ENCODE peak calls at places on chromosome 4, in eight cellular contexts. K is astrocyte of the spinal cord; X is CD8-positive, alpha-beta T cell; A is A549; E is epithelial cell of esophagus; L is right lobe of liver; S is ascending aorta; J is fibroblast of the aortic adventitia. P is an unnamed sample.

GRCh38 chr4:53809816-53810215 is 218.5 kb upstream of the LNX1 start:
- DNase-seq in K (no peak), X (no peak), A (no peak), E (no peak), L (no peak), S (no peak), J (no peak), P (no peak)

GRCh38 chr4:10456270-10457254 is 664 bp downstream of the ZNF518B start:
- DNase-seq in K (peak), X (peak), A (peak), E (peak), L (peak), S (no peak), J (peak), P (peak)

GRCh38 chr4:26746742-26747351 is 113.8 kb upstream of the STIM2 start:
- DNase-seq in K (no peak), X (no peak), A (no peak), E (peak), L (no peak), S (no peak), J (no peak), P (no peak)

GRCh38 chr4:69760455-69760854 is at the start of gene SULT1B1:
- DNase-seq in K (peak), X (peak), A (no peak), E (peak), L (peak), S (no peak), J (peak), P (no peak)

GRCh38 chr4:46937493-46937892 is 28.4 kb upstream of the COX7B2 start:
- DNase-seq in K (no peak), X (no peak), A (no peak), E (peak), L (no peak), S (no peak), J (peak), P (no peak)

GRCh38 chr4:10075953-10076391 is 40.6 kb downstream of the WDR1 start:
- DNase-seq in K (no peak), X (no peak), A (no peak), E (no peak), L (peak), S (no peak), J (no peak), P (no peak)

GRCh38 chr4:82436780-82437179 is 6.4 kb downstream of the ENOPH1 start:
- DNase-seq in K (no peak), X (no peak), A (no peak), E (no peak), L (no peak), S (no peak), J (no peak), P (no peak)

GRCh38 chr4:173227753-173228152 is 59.1 kb downstream of the GALNT7 start:
- DNase-seq in K (no peak), X (no peak), A (no peak), E (no peak), L (no peak), S (no peak), J (no peak), P (no peak)

GRCh38 chr4:38514465-38515146 is 149.4 kb upstream of the KLF3 start:
- DNase-seq in K (no peak), X (no peak), A (no peak), E (no peak), L (no peak), S (no peak), J (no peak), P (no peak)

GRCh38 chr4:158841540-158841939 is 72.7 kb downstream of the FNIP2 start:
- DNase-seq in K (no peak), X (no peak), A (no peak), E (no peak), L (no peak), S (no peak), J (no peak), P (no peak)

GRCh38 chr4:2797545-2798305 is 4.8 kb downstream of the SH3BP2 start:
- DNase-seq in K (no peak), X (peak), A (no peak), E (no peak), L (peak), S (no peak), J (no peak), P (no peak)

DNA sequence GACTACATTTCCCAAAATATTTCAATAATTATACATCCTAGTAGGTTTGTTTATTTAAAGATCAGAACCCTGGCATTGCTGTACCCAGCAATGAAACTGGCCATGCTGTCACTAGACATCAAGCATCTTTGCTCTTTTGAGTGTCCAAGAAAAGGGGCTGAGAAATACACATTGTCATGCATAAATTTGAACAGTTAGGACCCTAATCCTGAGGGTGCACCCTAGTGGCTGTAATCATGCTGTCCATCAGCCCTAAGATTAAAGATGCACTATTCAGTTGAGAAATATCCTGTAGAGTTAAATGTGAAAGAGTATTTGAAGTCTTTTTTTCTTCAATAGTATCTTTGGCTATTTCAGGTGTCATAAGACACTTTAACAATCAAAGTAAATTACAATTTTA is 108.8 kb downstream of the NFKB1 start:
- DNase-seq in K (no peak), X (no peak), A (no peak), E (no peak), L (no peak), S (no peak), J (no peak), P (no peak)
- TF ChIP-seq CTCF in K (peak), X (no peak), A (peak), E (peak), L (peak), S (no peak), J (peak), P (peak)

DNA sequence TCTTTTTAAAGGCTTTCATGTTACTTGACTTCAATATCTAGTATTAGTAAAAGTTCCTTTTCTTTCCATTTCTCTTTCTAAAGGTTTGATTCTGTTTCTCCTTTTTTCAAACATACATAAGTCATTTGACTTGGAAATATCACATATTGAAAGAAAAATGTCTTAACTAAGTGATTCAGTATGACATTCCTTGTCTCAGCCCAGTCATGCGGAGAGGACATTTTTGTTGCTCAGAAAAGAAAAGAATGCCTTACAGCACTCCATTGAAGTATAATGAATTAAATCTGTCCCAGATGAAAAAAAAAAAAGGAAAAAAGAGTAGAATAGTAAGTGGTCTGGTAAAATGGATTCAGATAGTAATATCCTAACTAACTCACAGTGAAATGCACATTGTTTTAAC is 466.1 kb downstream of the ADGRL3 start:
- DNase-seq in K (no peak), X (no peak), A (no peak), E (no peak), L (no peak), S (no peak), J (no peak), P (no peak)
- TF ChIP-seq CTCF in K (no peak), X (no peak), A (no peak), E (no peak), L (no peak), S (no peak), J (no peak), P (no peak)

DNA sequence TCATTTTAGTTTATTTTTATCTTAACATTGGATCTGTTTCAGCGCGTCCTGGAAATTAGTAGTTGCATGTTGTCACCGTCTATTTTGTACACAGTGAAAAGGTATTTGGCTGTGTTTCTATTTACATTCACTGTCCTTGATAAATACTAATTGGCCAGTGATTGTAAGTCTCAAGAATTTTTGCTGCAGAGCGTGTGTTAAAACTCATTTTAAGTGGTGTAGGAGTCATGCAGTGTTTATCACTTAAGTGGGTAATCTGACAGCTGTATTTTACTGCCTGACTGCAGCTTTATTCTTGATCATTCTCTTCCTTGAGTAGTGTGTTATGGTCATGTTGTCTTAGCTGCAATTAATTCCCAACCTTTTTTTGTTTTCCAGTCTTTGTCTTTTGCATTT is 9.8 kb downstream of the GUCY1A1 start:
- DNase-seq in K (no peak), X (no peak), A (no peak), E (peak), L (no peak), S (no peak), J (no peak), P (no peak)
- TF ChIP-seq CTCF in K (no peak), X (no peak), A (no peak), E (no peak), L (no peak), S (no peak), J (no peak), P (no peak)

DNA sequence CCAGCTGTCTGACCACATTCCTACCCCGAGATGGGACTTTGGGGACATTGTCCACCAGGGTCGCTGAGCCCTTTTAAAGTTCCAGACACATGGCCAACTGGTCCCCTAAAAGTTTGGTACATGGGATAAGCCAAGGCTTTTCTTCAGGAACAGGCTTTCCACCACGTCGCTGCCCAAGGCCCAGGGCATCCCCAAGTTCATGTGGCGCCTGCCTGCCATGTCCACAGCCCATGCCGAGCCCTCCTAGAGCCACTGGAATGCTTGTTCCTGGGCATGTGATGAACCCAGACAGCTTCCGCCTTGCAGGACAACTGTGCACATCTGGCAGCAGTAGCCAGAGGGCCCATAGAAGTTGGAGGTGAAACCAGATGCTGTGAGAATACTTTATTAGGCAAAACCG is 41.3 kb downstream of the FRG1 start:
- DNase-seq in K (no peak), X (no peak), A (no peak), E (no peak), L (no peak), S (no peak), J (no peak), P (no peak)
- TF ChIP-seq CTCF in K (no peak), X (no peak), A (no peak), E (no peak), L (no peak), S (no peak), J (no peak), P (no peak)

DNA sequence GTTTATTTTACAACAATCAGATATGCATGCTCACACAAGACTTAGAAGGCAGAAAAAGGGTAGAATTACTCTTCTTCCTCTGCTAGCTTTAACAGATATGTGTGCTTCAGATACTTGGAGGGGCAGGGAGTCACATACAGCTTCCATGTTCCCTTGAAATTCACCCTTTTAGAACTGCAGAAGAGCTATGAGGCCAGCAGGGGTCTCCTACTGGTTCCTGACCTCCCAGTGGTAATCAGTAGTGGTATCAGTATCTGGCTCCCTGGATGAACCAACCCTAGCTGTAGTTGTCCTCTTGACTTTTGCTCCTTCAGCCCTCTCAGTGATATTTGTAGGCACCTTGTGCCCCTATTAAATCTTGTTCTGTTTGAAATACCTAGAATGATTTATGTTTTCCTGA is 81.5 kb downstream of the RCHY1 start:
- DNase-seq in K (no peak), X (no peak), A (peak), E (peak), L (no peak), S (no peak), J (peak), P (no peak)
- TF ChIP-seq CTCF in K (peak), X (no peak), A (no peak), E (peak), L (no peak), S (peak), J (peak), P (peak)

GRCh38 chr4:23614284-23614892 is 275.5 kb downstream of the PPARGC1A start:
- DNase-seq in K (peak), X (no peak), A (peak), E (peak), L (no peak), S (no peak), J (peak), P (no peak)
- TF ChIP-seq CTCF in K (peak), X (no peak), A (no peak), E (peak), L (peak), S (no peak), J (peak), P (peak)

DNA sequence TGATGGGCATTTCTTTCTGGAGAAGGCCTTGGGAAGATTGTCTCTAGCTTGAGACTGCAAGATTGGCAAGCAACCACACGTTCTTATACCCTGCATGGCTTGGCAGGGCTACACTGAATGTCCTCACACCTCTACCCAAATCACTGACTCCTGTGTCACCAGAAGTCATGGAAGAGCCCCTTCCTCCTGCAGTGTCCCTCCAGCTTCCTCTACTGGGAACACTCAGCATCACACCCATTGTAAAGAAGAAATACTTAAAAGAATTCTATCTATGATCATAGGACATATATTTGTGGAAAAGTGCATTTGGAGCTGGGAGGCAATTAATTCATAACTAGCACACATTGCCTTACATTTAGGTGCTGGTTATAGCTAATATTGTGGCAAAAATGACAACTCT is 113.1 kb downstream of the CCSER1 start:
- DNase-seq in K (no peak), X (no peak), A (no peak), E (no peak), L (no peak), S (no peak), J (no peak), P (no peak)
- TF ChIP-seq CTCF in K (no peak), X (no peak), A (no peak), E (no peak), L (no peak), S (no peak), J (no peak), P (no peak)

P was measured in neural crest cell.